ENCODE peak calls at places on chromosomes 5 and 9, in six cellular contexts. I is AG09319; X is dorsolateral prefrontal cortex; J is activated effector memory CD4-positive, alpha-beta T cell treated with anti-CD3 and anti-CD28 coated beads, Interleukin-2, amount 50 U/mL, for 16 hours; E is pancreas; Z is GM04503. Q is an unnamed sample.

GRCh38 chr9:136189394-136190236 is 15.3 kb downstream of the LHX3 start:
- DNase-seq in E (no peak), X (no peak), Z (no peak), J (no peak), I (no peak), Q (no peak)

GRCh38 chr9:71270554-71270953 is 149.1 kb upstream of the TRPM3 start:
- DNase-seq in J (no peak), I (no peak), E (no peak), Z (no peak), X (no peak), Q (no peak)

GRCh38 chr9:136544549-136545064 is 1.2 kb downstream of the NOTCH1 start:
- DNase-seq in X (peak), J (peak), Z (no peak), I (no peak), E (peak), Q (no peak)

GRCh38 chr9:131087354-131087893 is 8.9 kb upstream of the AIF1L start:
- DNase-seq in E (no peak), I (no peak), J (no peak), Z (no peak), X (no peak), Q (no peak)

GRCh38 chr5:98902733-98903132 is 26.1 kb downstream of the CHD1 start:
- DNase-seq in I (no peak), E (no peak), J (no peak), X (no peak), Z (no peak), Q (no peak)

GRCh38 chr9:137325791-137326190 is 23.7 kb upstream of the NRARP start:
- DNase-seq in I (no peak), J (no peak), E (no peak), X (no peak), Z (no peak), Q (no peak)

GRCh38 chr9:121744002-121744686 is 92.7 kb downstream of the DAB2IP start:
- DNase-seq in X (peak), J (no peak), Z (no peak), E (peak), I (peak), Q (no peak)

GRCh38 chr9:114953917-114954316 is 23.5 kb upstream of the TNFSF8 start:
- DNase-seq in I (peak), J (no peak), E (peak), Z (peak), X (no peak), Q (no peak)

GRCh38 chr9:107059215-107059614 is 196.2 kb downstream of the ZNF462 start:
- DNase-seq in E (no peak), I (no peak), J (no peak), X (no peak), Z (no peak), Q (no peak)

GRCh38 chr5:166883016-166883415 is 1408.4 kb upstream of the WWC1 start:
- DNase-seq in E (no peak), J (no peak), Z (no peak), X (no peak), I (no peak), Q (no peak)

GRCh38 chr9:2838984-2839367 is 4.9 kb downstream of the PUM3 start:
- DNase-seq in E (no peak), J (no peak), I (no peak), X (no peak), Z (no peak), Q (no peak)

GRCh38 chr5:31663519-31663918 is 24.6 kb downstream of the PDZD2 start:
- DNase-seq in J (no peak), X (no peak), I (no peak), Z (peak), E (no peak), Q (no peak)